ENCODE peak calls at places on chromosomes 12 and 14, in five cellular contexts. R is fibroblast of the aortic adventitia; D is cardiac fibroblast; S is CD4-positive, CD25-positive, alpha-beta regulatory T cell; K is pulmonary artery endothelial cell. N is an unnamed sample.

GRCh38 chr14:93619176-93619793 is 169.0 kb downstream of the PRIMA1 start:
- DNase-seq in R (peak; percentile 57), D (peak; percentile 58), K (peak; percentile 4), S (no peak), N (no peak)

GRCh38 chr12:111297703-111298426 is 71.0 kb downstream of the PHETA1 start:
- DNase-seq in R (no peak), K (no peak), D (no peak), S (no peak), N (no peak)

GRCh38 chr12:74776378-74776777 is 238.7 kb downstream of the ATXN7L3B start:
- DNase-seq in D (no peak), K (no peak), S (no peak), R (no peak), N (peak; percentile 18)

GRCh38 chr12:29695026-29695425 is 88.7 kb downstream of the TMTC1 start:
- DNase-seq in R (no peak), S (no peak), K (no peak), D (no peak), N (no peak)

GRCh38 chr14:68911594-68912227 is 67.4 kb downstream of the ACTN1 start:
- DNase-seq in D (peak; percentile 82), K (peak; percentile 35), R (peak; percentile 81), S (peak; percentile 79), N (peak; percentile 75)

GRCh38 chr12:108810636-108811035 is 46.7 kb downstream of the SSH1 start:
- DNase-seq in D (no peak), K (no peak), R (no peak), S (no peak), N (no peak)

GRCh38 chr12:119447618-119448017 is 113.1 kb downstream of the CCDC60 start:
- DNase-seq in S (no peak), R (no peak), D (no peak), K (no peak), N (no peak)

GRCh38 chr14:33602396-33602795 is 348.5 kb downstream of the EGLN3 start:
- DNase-seq in D (no peak), R (no peak), S (no peak), K (no peak), N (no peak)

GRCh38 chr12:54393350-54393655 is 8.8 kb upstream of the ZNF385A start:
- DNase-seq in S (no peak), R (no peak), K (no peak), D (no peak), N (no peak)

GRCh38 chr12:72547593-72547992 is 275.4 kb downstream of the TRHDE start:
- DNase-seq in K (no peak), R (no peak), D (no peak), S (no peak), N (no peak)